ENCODE peak calls at places on chromosomes 2 and 18, in four cellular contexts. B, H, V and L are unnamed samples.

GRCh38 chr2:168350380-168350779 is 103.0 kb upstream of the STK39 start:
- DNase-seq in B (no peak), H (peak), V (no peak), L (no peak)

GRCh38 chr18:26538524-26538923 is 9.8 kb downstream of the KCTD1 start:
- DNase-seq in B (no peak), V (no peak), H (no peak), L (no peak)

GRCh38 chr2:236180831-236181453 is 12.8 kb upstream of the GBX2 start:
- DNase-seq in B (peak), H (peak), V (peak), L (peak)

GRCh38 chr2:237297421-237298155 is 116.4 kb downstream of the COL6A3 start:
- DNase-seq in H (no peak), V (no peak), B (no peak), L (no peak)

GRCh38 chr2:62998949-62999348 is 51.7 kb upstream of the OTX1 start:
- DNase-seq in H (no peak), V (no peak), B (peak), L (no peak)

GRCh38 chr2:73859721-73860586 is 31.2 kb downstream of the STAMBP start:
- DNase-seq in B (peak), V (peak), H (no peak), L (no peak)

GRCh38 chr2:98234763-98235162 is 111.5 kb upstream of the CNGA3 start:
- DNase-seq in H (no peak), B (no peak), V (no peak), L (no peak)

GRCh38 chr2:6812857-6813530 is 52.7 kb downstream of the CMPK2 start:
- DNase-seq in H (no peak), V (no peak), B (no peak), L (no peak)

GRCh38 chr18:59665057-59666007 is 31.9 kb downstream of the CCBE1 start:
- DNase-seq in H (no peak), V (no peak), B (no peak), L (no peak)

GRCh38 chr18:34529358-34530335 is 180.5 kb upstream of the DTNA start:
- DNase-seq in H (no peak), B (no peak), V (no peak), L (no peak)

GRCh38 chr18:74116628-74117554 is 30.7 kb downstream of the FBXO15 start:
- DNase-seq in H (no peak), V (peak), B (peak), L (peak)

GRCh38 chr2:105747997-105748396 is 3.3 kb downstream of the NCK2 start:
- DNase-seq in H (no peak), V (no peak), B (no peak), L (no peak)

GRCh38 chr2:239544846-239545465 is 144.1 kb upstream of the HDAC4 start:
- DNase-seq in H (no peak), V (peak), B (no peak), L (no peak)

GRCh38 chr2:21748501-21748900 is 624.7 kb downstream of the TDRD15 start:
- DNase-seq in H (no peak), V (no peak), B (no peak), L (no peak)

GRCh38 chr2:191929288-191929687 is 82.4 kb upstream of the CAVIN2 start:
- DNase-seq in V (no peak), B (no peak), H (no peak), L (no peak)

GRCh38 chr2:75375646-75376582 is 176.6 kb upstream of the TACR1 start:
- DNase-seq in B (no peak), H (no peak), V (no peak), L (no peak)

GRCh38 chr18:79553696-79554095 is 125.9 kb upstream of the CTDP1 start:
- DNase-seq in V (no peak), H (no peak), B (no peak), L (no peak)

GRCh38 chr18:76483780-76484179 is 11.3 kb downstream of the ZNF516 start:
- DNase-seq in V (no peak), H (no peak), B (no peak), L (no peak)

GRCh38 chr2:68340631-68341329 is 21.0 kb upstream of the CNRIP1 start:
- DNase-seq in H (no peak), B (no peak), V (no peak), L (no peak)

GRCh38 chr2:186645999-186646398 is 47.9 kb upstream of the FAM171B start:
- DNase-seq in H (no peak), B (no peak), V (no peak), L (no peak)

GRCh38 chr2:33617989-33618388 is 18.9 kb upstream of the FAM98A start:
- DNase-seq in V (no peak), B (no peak), H (no peak), L (peak)

GRCh38 chr2:240074545-240074944 is 21.2 kb upstream of the OR6B3 start:
- DNase-seq in H (no peak), V (no peak), B (no peak), L (no peak)

GRCh38 chr2:114368705-114369104 is 73.7 kb upstream of the DPP10 start:
- DNase-seq in H (no peak), B (peak), V (no peak), L (no peak)

GRCh38 chr18:76827205-76827885 is 5.0 kb downstream of the ZNF236 start:
- DNase-seq in V (no peak), B (no peak), H (no peak), L (no peak)

GRCh38 chr18:50967714-50968661 is at the start of gene ELAC1:
- DNase-seq in H (peak), V (peak), B (peak), L (peak)

GRCh38 chr2:40101076-40101688 is 322.1 kb upstream of the THUMPD2 start:
- DNase-seq in H (no peak), B (no peak), V (no peak), L (peak)

GRCh38 chr18:77297919-77298571 is 48.4 kb downstream of the GALR1 start:
- DNase-seq in V (no peak), H (no peak), B (no peak), L (no peak)

GRCh38 chr2:130864830-130865229 is 28.1 kb downstream of the ARHGEF4 start:
- DNase-seq in H (peak), V (no peak), B (peak), L (peak)